ENCODE peak calls at places on chromosome 22, in six cellular contexts. One of them, this sample, is unnamed.

GRCh38 chr22:44400763-44401060 is 88.0 kb upstream of the SHISAL1 start:
- DNase-seq in endothelial cell: peak; percentile 0
- DNase-seq in GM10248: no peak
- DNase-seq in tibial artery: peak; percentile 10
- DNase-seq in activated naive CD4-positive, alpha-beta T cell: no peak
- DNase-seq in AG04450: no peak
- DNase-seq in this sample: no peak

GRCh38 chr22:45597460-45598192 is 74.0 kb upstream of the ATXN10 start:
- DNase-seq in activated naive CD4-positive, alpha-beta T cell: no peak
- DNase-seq in tibial artery: no peak
- DNase-seq in AG04450: no peak
- DNase-seq in endothelial cell: no peak
- DNase-seq in GM10248: no peak
- DNase-seq in this sample: no peak

GRCh38 chr22:25030636-25031035 is 78.1 kb downstream of the KIAA1671 start:
- DNase-seq in AG04450: no peak
- DNase-seq in GM10248: no peak
- DNase-seq in endothelial cell: no peak
- DNase-seq in tibial artery: no peak
- DNase-seq in activated naive CD4-positive, alpha-beta T cell: no peak
- DNase-seq in this sample: no peak

GRCh38 chr22:18001040-18001893 is 23.1 kb downstream of the MICAL3 start:
- DNase-seq in endothelial cell: peak; percentile 81
- DNase-seq in GM10248: peak; percentile 91
- DNase-seq in AG04450: peak; percentile 97
- DNase-seq in activated naive CD4-positive, alpha-beta T cell: peak; percentile 29
- DNase-seq in tibial artery: peak; percentile 88
- DNase-seq in this sample: peak; percentile 16

GRCh38 chr22:49207008-49207775 is 620.5 kb downstream of the BRD1 start:
- DNase-seq in tibial artery: peak; percentile 2
- DNase-seq in activated naive CD4-positive, alpha-beta T cell: no peak
- DNase-seq in endothelial cell: no peak
- DNase-seq in GM10248: no peak
- DNase-seq in AG04450: no peak
- DNase-seq in this sample: no peak

GRCh38 chr22:42270512-42271190 is at the start of gene TCF20:
- DNase-seq in activated naive CD4-positive, alpha-beta T cell: peak; percentile 72
- DNase-seq in tibial artery: peak; percentile 71
- DNase-seq in endothelial cell: peak; percentile 75
- DNase-seq in GM10248: peak; percentile 96
- DNase-seq in AG04450: no peak
- DNase-seq in this sample: peak; percentile 82

GRCh38 chr22:42167066-42167465 is 36.5 kb upstream of the CYP2D6 start:
- DNase-seq in activated naive CD4-positive, alpha-beta T cell: no peak
- DNase-seq in AG04450: no peak
- DNase-seq in GM10248: no peak
- DNase-seq in tibial artery: no peak
- DNase-seq in endothelial cell: no peak
- DNase-seq in this sample: no peak

GRCh38 chr22:22111267-22111751 is 128.7 kb upstream of the TOP3B start:
- DNase-seq in GM10248: peak; percentile 86
- DNase-seq in activated naive CD4-positive, alpha-beta T cell: no peak
- DNase-seq in tibial artery: no peak
- DNase-seq in endothelial cell: no peak
- DNase-seq in AG04450: peak; percentile 77
- DNase-seq in this sample: no peak

GRCh38 chr22:20206709-20207215 is 55.9 kb upstream of the CCDC188 start:
- DNase-seq in GM10248: no peak
- DNase-seq in AG04450: no peak
- DNase-seq in activated naive CD4-positive, alpha-beta T cell: no peak
- DNase-seq in tibial artery: no peak
- DNase-seq in endothelial cell: no peak
- DNase-seq in this sample: no peak

GRCh38 chr22:20607157-20607907 is 99.9 kb downstream of the MED15 start:
- DNase-seq in GM10248: no peak
- DNase-seq in tibial artery: no peak
- DNase-seq in activated naive CD4-positive, alpha-beta T cell: no peak
- DNase-seq in endothelial cell: no peak
- DNase-seq in AG04450: no peak
- DNase-seq in this sample: no peak

GRCh38 chr22:33811686-33812085 is 108.6 kb downstream of the LARGE1 start:
- DNase-seq in endothelial cell: no peak
- DNase-seq in tibial artery: peak; percentile 67
- DNase-seq in GM10248: no peak
- DNase-seq in AG04450: no peak
- DNase-seq in activated naive CD4-positive, alpha-beta T cell: no peak
- DNase-seq in this sample: no peak

GRCh38 chr22:50089231-50090140 is at the start of gene MOV10L1:
- DNase-seq in activated naive CD4-positive, alpha-beta T cell: no peak
- DNase-seq in tibial artery: no peak
- DNase-seq in GM10248: no peak
- DNase-seq in AG04450: no peak
- DNase-seq in endothelial cell: no peak
- DNase-seq in this sample: no peak

GRCh38 chr22:35628732-35629131 is 11.6 kb upstream of the MB start:
- DNase-seq in GM10248: no peak
- DNase-seq in activated naive CD4-positive, alpha-beta T cell: no peak
- DNase-seq in AG04450: no peak
- DNase-seq in tibial artery: no peak
- DNase-seq in endothelial cell: no peak
- DNase-seq in this sample: no peak

GRCh38 chr22:20229916-20230775 is 38.0 kb downstream of the RTN4R start:
- DNase-seq in activated naive CD4-positive, alpha-beta T cell: no peak
- DNase-seq in GM10248: no peak
- DNase-seq in endothelial cell: no peak
- DNase-seq in tibial artery: peak; percentile 64
- DNase-seq in AG04450: no peak
- DNase-seq in this sample: no peak

GRCh38 chr22:41862530-41863266 is 29.8 kb downstream of the SREBF2 start:
- DNase-seq in AG04450: no peak
- DNase-seq in GM10248: peak; percentile 75
- DNase-seq in activated naive CD4-positive, alpha-beta T cell: no peak
- DNase-seq in tibial artery: no peak
- DNase-seq in endothelial cell: no peak
- DNase-seq in this sample: no peak

This sample was measured in T-cell.